ENCODE peak calls at places on chromosomes 7 and 10, in five cellular contexts. P is fibroblast of lung, I is foreskin fibroblast, A is AG04450, O is GM23338. Y is an unnamed sample.

GRCh38 chr7:80635533-80635932 is 2.9 kb upstream of the CD36 start:
- DNase-seq in P (peak), O (no peak), A (no peak), I (peak), Y (no peak)

GRCh38 chr10:94212876-94213595 is 149.7 kb downstream of the NOC3L start:
- DNase-seq in I (no peak), O (no peak), P (no peak), A (no peak), Y (peak)

GRCh38 chr10:49435225-49435624 is 39.3 kb upstream of the DRGX start:
- DNase-seq in P (no peak), A (no peak), I (no peak), O (peak), Y (no peak)

GRCh38 chr10:70497120-70497545 is 18.6 kb downstream of the PALD1 start:
- DNase-seq in O (no peak), P (no peak), A (no peak), I (no peak), Y (no peak)

GRCh38 chr7:80189638-80190037 is 55.0 kb downstream of the GNAI1 start:
- DNase-seq in A (no peak), I (no peak), P (no peak), O (no peak), Y (no peak)

GRCh38 chr10:85995791-85996190 is 370.8 kb downstream of the GRID1 start:
- DNase-seq in A (no peak), O (peak), P (peak), I (no peak), Y (no peak)

GRCh38 chr10:35640474-35640873 is 1.6 kb downstream of the FZD8 start:
- DNase-seq in O (peak), A (peak), P (peak), I (peak), Y (no peak)

GRCh38 chr7:101924171-101924570 is 106.7 kb downstream of the CUX1 start:
- DNase-seq in A (no peak), I (peak), O (no peak), P (peak), Y (no peak)

GRCh38 chr10:78416031-78416800 is 382.6 kb downstream of the RPS24 start:
- DNase-seq in P (peak), I (peak), O (no peak), A (no peak), Y (no peak)

GRCh38 chr7:29619111-29619510 is 55.5 kb downstream of the PRR15 start:
- DNase-seq in P (no peak), I (no peak), A (no peak), O (no peak), Y (no peak)

GRCh38 chr7:63899691-63900393 is 98.8 kb upstream of the ZNF722 start:
- DNase-seq in A (no peak), I (no peak), O (no peak), P (no peak), Y (no peak)

GRCh38 chr10:28533315-28533564 is 322 bp downstream of the WAC start:
- DNase-seq in O (no peak), A (no peak), I (no peak), P (no peak), Y (no peak)

GRCh38 chr7:141590666-141591065 is 39.5 kb downstream of the AGK start:
- DNase-seq in O (no peak), P (no peak), A (no peak), I (no peak), Y (no peak)

GRCh38 chr10:127198307-127198706 is 1.9 kb upstream of the INSYN2A start:
- DNase-seq in I (no peak), P (no peak), A (no peak), O (no peak), Y (no peak)

GRCh38 chr7:96388620-96389383 is 66.9 kb upstream of the SLC25A13 start:
- DNase-seq in A (peak), O (peak), I (peak), P (peak), Y (no peak)

GRCh38 chr7:35185908-35186731 is 67.8 kb downstream of the TBX20 start:
- DNase-seq in P (peak), A (no peak), I (peak), O (peak), Y (peak)

GRCh38 chr10:48535416-48536225 is 69.3 kb downstream of the ARHGAP22 start:
- DNase-seq in O (peak), I (no peak), P (no peak), A (no peak), Y (no peak)

GRCh38 chr7:85734823-85735222 is 548.0 kb upstream of the SEMA3D start:
- DNase-seq in O (no peak), I (no peak), A (no peak), P (no peak), Y (no peak)

GRCh38 chr7:155299539-155300202 is 2.0 kb downstream of the INSIG1 start:
- DNase-seq in O (no peak), I (no peak), P (no peak), A (no peak), Y (no peak)

GRCh38 chr7:84204655-84205054 is 10.1 kb upstream of the SEMA3A start:
- DNase-seq in P (peak), O (no peak), A (peak), I (peak), Y (no peak)

GRCh38 chr10:32891261-32891660 is 66.8 kb downstream of the ITGB1 start:
- DNase-seq in O (no peak), I (no peak), P (no peak), A (no peak), Y (no peak)

GRCh38 chr7:909358-910329 is 33.3 kb downstream of the GET4 start:
- DNase-seq in O (no peak), P (peak), I (no peak), A (no peak), Y (no peak)

GRCh38 chr7:11830582-11831382 is 1.2 kb downstream of the THSD7A start:
- DNase-seq in O (peak), P (peak), A (no peak), I (no peak), Y (peak)

GRCh38 chr7:81051811-81052413 is 133.1 kb upstream of the SEMA3C start:
- DNase-seq in A (no peak), P (peak), I (no peak), O (no peak), Y (no peak)

GRCh38 chr7:28137471-28137870 is 43.1 kb downstream of the JAZF1 start:
- DNase-seq in A (no peak), I (no peak), O (no peak), P (peak), Y (no peak)

GRCh38 chr7:5232485-5232837 is 42.4 kb downstream of the WIPI2 start:
- DNase-seq in I (no peak), A (no peak), O (no peak), P (no peak), Y (no peak)

GRCh38 chr10:103895458-103896186 is 22.4 kb downstream of the STN1 start:
- DNase-seq in A (no peak), O (no peak), P (peak), I (peak), Y (no peak)

GRCh38 chr7:24141876-24142509 is 142.0 kb upstream of the NPY start:
- DNase-seq in A (no peak), O (no peak), P (no peak), I (no peak), Y (no peak)

GRCh38 chr10:97463363-97464132 is 17.6 kb downstream of the ZDHHC16 start:
- DNase-seq in P (peak), O (peak), A (no peak), I (peak), Y (no peak)

GRCh38 chr10:131946321-131946751 is 35.4 kb downstream of the BNIP3 start:
- DNase-seq in O (no peak), A (peak), P (peak), I (peak), Y (no peak)

GRCh38 chr7:128347573-128348147 is 4.0 kb upstream of the RBM28 start:
- DNase-seq in A (no peak), O (peak), I (no peak), P (no peak), Y (no peak)

GRCh38 chr10:4051011-4051407 is 266.0 kb upstream of the KLF6 start:
- DNase-seq in A (no peak), P (no peak), I (no peak), O (no peak), Y (no peak)

GRCh38 chr7:131586259-131586658 is 29.8 kb upstream of the PODXL start:
- DNase-seq in A (no peak), P (no peak), O (no peak), I (no peak), Y (no peak)

GRCh38 chr7:33952824-33953223 is 47.5 kb downstream of the BMPER start:
- DNase-seq in I (peak), A (no peak), O (no peak), P (peak), Y (no peak)

GRCh38 chr7:33959676-33960075 is 54.3 kb downstream of the BMPER start:
- DNase-seq in A (no peak), I (no peak), O (no peak), P (no peak), Y (no peak)

GRCh38 chr7:33961948-33962347 is 56.6 kb downstream of the BMPER start:
- DNase-seq in A (no peak), O (no peak), I (no peak), P (no peak), Y (no peak)

GRCh38 chr7:33958126-33958525 is 52.8 kb downstream of the BMPER start:
- DNase-seq in A (no peak), I (no peak), O (no peak), P (no peak), Y (no peak)
- H3K4me3 ChIP-seq in A (no peak), I (no peak), O (no peak), P (no peak), Y (no peak)

GRCh38 chr10:60877066-60877776 is 66.8 kb downstream of the RHOBTB1 start:
- DNase-seq in I (no peak), O (no peak), A (no peak), P (no peak), Y (no peak)
- TF ChIP-seq CTCF in I (no peak), O (no peak), A (no peak), P (no peak), Y (no peak)

DNA sequence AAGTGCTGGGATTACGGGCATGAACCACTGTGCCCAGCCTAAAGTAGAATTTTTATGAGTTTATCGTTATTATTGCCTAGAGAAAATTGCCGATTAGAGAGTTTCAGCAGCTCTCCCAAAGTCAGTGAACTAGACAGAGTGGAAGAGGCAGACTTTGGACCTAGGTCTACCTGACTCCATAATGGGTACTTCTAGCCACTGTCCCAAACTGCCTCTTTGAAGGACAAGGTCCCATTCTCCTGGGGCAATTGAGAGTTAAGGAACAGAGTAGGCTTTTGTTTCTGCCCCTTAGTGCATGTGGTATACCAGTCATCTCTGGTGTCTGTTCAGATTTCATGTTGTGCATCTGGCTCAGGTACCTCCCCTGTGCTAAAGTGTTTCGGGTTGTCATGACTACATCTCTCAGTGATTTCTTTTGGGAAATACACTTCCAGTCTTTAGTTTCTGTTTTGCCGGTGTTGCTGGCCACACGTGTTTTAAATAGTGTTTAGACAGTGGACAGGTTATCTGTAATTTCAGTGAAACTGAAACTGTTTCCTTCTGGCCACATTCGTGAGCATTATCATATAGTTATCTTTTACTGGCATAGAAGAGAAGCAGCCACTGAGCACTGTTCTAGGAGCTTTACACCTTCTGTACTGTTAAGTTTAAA is 4.7 kb downstream of the TMEM236 start:
- DNase-seq in O (no peak), A (no peak), P (no peak), I (no peak), Y (no peak)
- H3K4me3 ChIP-seq in O (no peak), A (no peak), P (no peak), I (peak), Y (peak)

DNA sequence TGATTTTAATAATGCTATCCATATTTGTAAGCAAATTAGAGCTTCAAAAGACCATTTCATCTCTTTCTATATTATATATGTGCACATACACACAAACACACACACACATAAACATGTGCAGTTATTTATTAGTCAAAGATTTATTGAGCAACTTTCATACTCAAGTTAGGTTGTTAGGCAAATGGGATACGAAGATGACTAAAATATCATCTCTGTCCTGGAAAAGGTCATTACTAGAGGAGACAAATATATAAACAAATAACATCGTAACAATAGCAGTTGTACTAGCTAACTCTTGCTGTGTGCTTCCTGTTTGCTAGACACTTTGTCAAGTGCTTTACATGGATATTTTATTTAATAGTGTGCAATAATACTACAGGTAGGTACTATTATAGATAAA is 307.9 kb downstream of the SNX13 start:
- DNase-seq in P (no peak), O (no peak), I (no peak), A (no peak), Y (no peak)
- TF ChIP-seq CTCF in P (no peak), O (no peak), I (no peak), A (no peak), Y (no peak)